ENCODE peak calls at places on chromosomes 6 and 20, in nine cellular contexts. I, R, M, A, N, L, J, X and P are unnamed samples.

GRCh38 chr6:99252421-99252820 is 97.1 kb downstream of the FAXC start:
- DNase-seq in I (no peak), R (no peak), M (no peak), A (no peak), N (no peak), L (no peak), J (no peak), X (no peak), P (no peak)

GRCh38 chr6:149356081-149356750 is 38.7 kb downstream of the TAB2 start:
- DNase-seq in I (no peak), R (no peak), M (no peak), A (no peak), N (no peak), L (no peak), J (no peak), X (no peak), P (no peak)

GRCh38 chr20:49811825-49812462 is 684 bp upstream of the SLC9A8 start:
- DNase-seq in I (no peak), R (no peak), M (no peak), A (no peak), N (no peak), L (peak), J (no peak), X (no peak), P (no peak)

GRCh38 chr6:151065027-151065815 is 174.5 kb upstream of the AKAP12 start:
- DNase-seq in I (no peak), R (no peak), M (no peak), A (no peak), N (no peak), L (peak), J (no peak), X (no peak), P (no peak)

GRCh38 chr6:2226775-2227174 is 18.6 kb downstream of the GMDS start:
- DNase-seq in I (no peak), R (no peak), M (no peak), A (no peak), N (no peak), L (no peak), J (no peak), X (no peak), P (no peak)

GRCh38 chr6:3163248-3163594 is 5.9 kb upstream of the TUBB2A start:
- DNase-seq in I (no peak), R (no peak), M (no peak), A (no peak), N (no peak), L (no peak), J (no peak), X (no peak), P (no peak)

GRCh38 chr6:71533939-71534379 is 245.3 kb downstream of the OGFRL1 start:
- DNase-seq in I (no peak), R (peak), M (peak), A (no peak), N (no peak), L (no peak), J (no peak), X (no peak), P (peak)

GRCh38 chr6:14276667-14277404 is 159.3 kb downstream of the CD83 start:
- DNase-seq in I (no peak), R (no peak), M (no peak), A (no peak), N (peak), L (no peak), J (no peak), X (no peak), P (no peak)

GRCh38 chr6:106114492-106114891 is 28.4 kb downstream of the PRDM1 start:
- DNase-seq in I (no peak), R (no peak), M (no peak), A (no peak), N (no peak), L (no peak), J (no peak), X (no peak), P (no peak)

GRCh38 chr6:4163408-4163807 is 28.0 kb upstream of the ECI2 start:
- DNase-seq in I (no peak), R (no peak), M (no peak), A (no peak), N (no peak), L (no peak), J (no peak), X (no peak), P (no peak)

GRCh38 chr20:16732506-16733152 is 2.8 kb downstream of the SNRPB2 start:
- DNase-seq in I (no peak), R (no peak), M (no peak), A (no peak), N (no peak), L (no peak), J (no peak), X (no peak), P (peak)

GRCh38 chr6:34075906-34076305 is 70.0 kb downstream of the GRM4 start:
- DNase-seq in I (no peak), R (no peak), M (no peak), A (no peak), N (no peak), L (no peak), J (no peak), X (no peak), P (no peak)

DNA sequence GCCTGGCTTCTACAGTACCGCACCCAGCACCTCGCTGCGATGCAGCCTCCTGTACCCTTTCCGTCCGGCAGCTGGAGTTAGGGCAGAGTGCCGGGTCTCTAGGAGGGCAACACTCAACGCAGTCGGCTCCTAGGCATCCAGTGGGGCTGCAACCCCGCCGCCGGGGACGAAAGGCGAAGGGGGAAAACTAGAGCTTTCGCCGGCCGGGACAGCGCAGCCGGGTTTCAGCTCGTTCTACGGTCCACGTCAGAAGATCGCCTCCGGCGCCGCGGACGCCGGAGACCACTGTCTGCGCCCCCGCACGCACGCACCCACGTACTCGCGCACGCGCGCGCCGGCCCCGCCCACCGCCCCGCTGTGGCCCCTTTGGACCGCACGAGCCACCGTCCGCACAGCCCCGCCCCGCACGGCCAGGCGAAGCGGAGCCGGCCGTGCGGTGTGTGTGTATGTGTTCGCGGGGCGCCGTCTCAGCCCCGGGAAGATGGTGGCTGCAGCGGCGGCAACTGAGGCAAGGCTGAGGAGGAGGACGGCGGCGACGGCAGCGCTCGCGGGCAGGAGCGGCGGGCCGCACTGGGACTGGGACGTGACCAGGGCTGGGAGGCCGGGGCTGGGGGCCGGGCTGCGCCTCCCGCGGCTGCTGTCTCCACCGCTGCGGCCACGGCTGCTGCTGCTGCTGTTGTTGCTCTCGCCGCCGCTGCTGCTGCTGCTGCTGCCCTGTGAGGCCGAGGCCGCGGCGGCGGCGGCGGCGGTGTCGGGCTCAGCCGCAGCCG is at the start of gene ATRN:
- DNase-seq in I (peak), R (peak), M (peak), A (peak), N (peak), L (peak), J (peak), X (peak), P (peak)
- TF ChIP-seq POLR2A in I (peak), R (peak), M (peak), A (peak), N (peak), L (peak), J (peak), X (no peak), P (peak)

GRCh38 chr6:52260634-52261033 is 16.3 kb upstream of the IL17F start:
- DNase-seq in I (no peak), R (no peak), M (no peak), A (no peak), N (no peak), L (no peak), J (no peak), X (no peak), P (no peak)
- TF ChIP-seq POLR2A in I (no peak), R (no peak), M (no peak), A (peak), N (no peak), L (no peak), J (no peak), X (no peak), P (no peak)

GRCh38 chr20:63414720-63415417 is 53.7 kb upstream of the CHRNA4 start:
- DNase-seq in I (no peak), R (no peak), M (no peak), A (no peak), N (no peak), L (no peak), J (no peak), X (no peak), P (no peak)
- TF ChIP-seq POLR2A in I (no peak), R (no peak), M (no peak), A (no peak), N (no peak), L (no peak), J (no peak), X (no peak), P (no peak)

GRCh38 chr6:139030211-139030530 is 1.6 kb downstream of the ABRACL start:
- DNase-seq in I (no peak), R (no peak), M (no peak), A (no peak), N (no peak), L (no peak), J (no peak), X (no peak), P (no peak)

GRCh38 chr6:139028658-139029469 is at the start of gene ABRACL:
- DNase-seq in I (peak), R (peak), M (peak), A (no peak), N (peak), L (peak), J (peak), X (peak), P (peak)

GRCh38 chr6:139028242-139028657 is 295 bp upstream of the ABRACL start:
- DNase-seq in I (no peak), R (no peak), M (no peak), A (peak), N (no peak), L (no peak), J (no peak), X (no peak), P (peak)

GRCh38 chr6:139030539-139030938 is 2.0 kb downstream of the ABRACL start:
- DNase-seq in I (no peak), R (no peak), M (no peak), A (no peak), N (peak), L (no peak), J (peak), X (no peak), P (no peak)

GRCh38 chr6:139029470-139030210 is 1.1 kb downstream of the ABRACL start:
- DNase-seq in I (peak), R (peak), M (no peak), A (no peak), N (no peak), L (peak), J (peak), X (peak), P (peak)
- TF ChIP-seq POLR2A in I (no peak), R (no peak), M (peak), A (peak), N (no peak), L (no peak), J (no peak), X (no peak), P (no peak)

DNA sequence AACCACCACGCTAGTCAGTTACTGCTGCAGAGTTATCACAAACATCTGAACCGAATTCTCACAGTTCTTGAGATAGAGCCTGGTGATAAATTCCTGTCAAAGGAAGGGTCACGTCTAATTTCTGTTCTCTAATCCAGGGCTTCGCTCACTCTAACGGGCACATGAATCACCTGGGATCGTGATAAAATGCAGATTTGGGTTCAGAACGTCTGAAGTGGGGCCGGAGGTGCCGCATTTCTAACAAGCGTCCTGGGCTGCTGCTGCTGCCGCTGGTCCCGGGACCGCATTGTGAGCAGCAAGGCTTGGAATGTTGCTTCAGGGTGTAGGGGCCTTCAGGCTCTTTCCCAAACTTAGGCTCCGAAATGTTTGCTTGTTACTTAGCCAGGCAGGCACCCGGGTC is 264.1 kb downstream of the CDC5L start:
- DNase-seq in I (no peak), R (no peak), M (no peak), A (no peak), N (no peak), L (no peak), J (no peak), X (no peak), P (no peak)
- TF ChIP-seq POLR2A in I (no peak), R (no peak), M (no peak), A (no peak), N (no peak), L (no peak), J (no peak), X (no peak), P (no peak)

GRCh38 chr20:57066126-57066900 is 200.1 kb downstream of the BMP7 start:
- DNase-seq in I (no peak), R (no peak), M (no peak), A (no peak), N (no peak), L (no peak), J (no peak), X (no peak), P (no peak)

GRCh38 chr20:57062696-57063270 is 203.7 kb downstream of the BMP7 start:
- DNase-seq in I (no peak), R (no peak), M (no peak), A (no peak), N (no peak), L (no peak), J (no peak), X (no peak), P (no peak)

GRCh38 chr20:57064836-57065235 is 201.6 kb downstream of the BMP7 start:
- DNase-seq in I (no peak), R (no peak), M (no peak), A (no peak), N (no peak), L (no peak), J (no peak), X (no peak), P (no peak)

GRCh38 chr20:57062241-57062640 is 204.2 kb downstream of the BMP7 start:
- DNase-seq in I (no peak), R (no peak), M (no peak), A (no peak), N (no peak), L (no peak), J (no peak), X (no peak), P (no peak)

DNA sequence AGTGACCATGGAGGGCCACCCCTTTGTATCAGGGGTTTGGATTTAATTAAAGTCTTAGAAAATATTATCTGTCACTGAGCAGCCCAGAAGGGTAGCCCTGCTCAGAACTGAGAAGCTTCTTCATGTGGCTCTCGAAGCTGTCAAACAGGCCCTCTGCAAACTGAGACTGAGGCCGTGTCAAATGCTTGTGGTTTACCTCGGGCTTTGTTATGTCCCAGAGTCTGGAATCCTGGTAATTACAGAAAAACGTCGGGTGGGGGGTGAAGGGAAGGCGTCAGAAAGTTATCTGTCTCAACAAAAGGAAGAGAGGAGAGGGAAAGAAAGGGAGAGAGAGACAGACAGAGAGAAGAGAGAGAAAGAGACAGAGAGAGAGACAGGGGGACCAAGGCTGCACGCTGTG is 200.8 kb downstream of the BMP7 start:
- DNase-seq in I (no peak), R (no peak), M (no peak), A (no peak), N (no peak), L (no peak), J (no peak), X (no peak), P (no peak)
- TF ChIP-seq POLR2A in I (no peak), R (no peak), M (no peak), A (no peak), N (no peak), L (no peak), J (no peak), X (no peak), P (no peak)

DNA sequence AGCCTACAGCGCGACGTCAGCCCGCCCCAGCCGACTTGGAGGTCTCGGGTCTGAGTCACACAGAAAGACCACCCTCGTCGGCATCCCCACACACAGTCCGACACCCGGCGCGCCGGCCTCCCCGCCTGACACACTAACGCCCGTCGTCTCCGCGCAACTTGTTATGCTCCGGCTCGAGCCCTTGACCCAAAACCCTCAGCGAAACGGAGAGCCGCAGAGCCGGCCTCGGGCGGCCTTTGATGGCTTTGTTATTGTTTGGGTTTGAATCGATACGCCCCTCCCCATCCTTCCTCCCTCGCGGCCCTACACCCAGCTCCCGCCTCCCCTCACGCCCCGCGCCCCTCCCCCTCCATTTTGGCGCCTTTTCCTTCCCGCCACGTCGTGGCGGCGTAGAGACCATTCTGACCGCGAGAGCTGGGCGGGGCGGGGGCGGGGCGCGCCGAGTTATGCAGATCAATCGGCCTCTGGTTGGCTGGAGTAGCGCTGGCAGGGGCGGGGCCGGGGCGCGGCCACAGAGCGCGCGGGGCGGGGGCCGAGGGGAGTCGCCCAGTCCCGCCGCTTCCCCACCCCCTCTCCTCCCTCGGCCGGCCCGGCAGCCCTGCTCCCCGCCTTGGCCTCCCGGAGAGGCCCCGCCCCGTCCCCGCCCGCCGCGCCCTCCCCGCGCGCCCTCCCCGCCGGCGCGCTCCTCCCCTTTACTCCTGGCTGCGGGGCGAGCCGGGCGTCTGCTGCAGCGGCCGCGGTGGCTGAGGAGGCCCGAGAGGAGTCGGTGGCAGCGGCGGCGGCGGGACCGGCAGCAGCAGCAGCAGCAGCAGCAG is at the start of gene PIM1:
- DNase-seq in I (peak), R (peak), M (peak), A (peak), N (peak), L (peak), J (peak), X (peak), P (peak)
- TF ChIP-seq POLR2A in I (peak), R (peak), M (peak), A (no peak), N (no peak), L (peak), J (peak), X (peak), P (no peak)

DNA sequence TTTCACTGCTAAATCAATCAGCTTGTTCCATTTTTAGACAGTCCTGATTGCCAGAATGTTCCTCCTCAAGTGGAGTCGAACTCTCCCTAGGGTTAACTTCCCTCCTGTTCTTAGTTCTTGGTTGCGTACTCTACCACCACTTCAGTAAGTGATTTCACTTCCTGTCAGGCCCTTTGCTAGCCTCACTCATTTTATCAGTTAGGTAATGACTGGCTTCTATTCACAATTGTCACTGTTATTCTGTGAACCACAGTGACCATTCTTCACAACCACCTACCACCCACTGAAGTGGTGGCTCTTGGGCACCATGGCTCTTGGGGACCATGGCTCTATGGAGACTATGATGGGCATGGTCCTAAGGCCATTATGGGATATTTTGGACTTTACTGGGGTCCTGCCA is 66.5 kb downstream of the ATXN1 start:
- DNase-seq in I (no peak), R (no peak), M (no peak), A (no peak), N (no peak), L (no peak), J (no peak), X (no peak), P (no peak)
- TF ChIP-seq POLR2A in I (no peak), R (no peak), M (no peak), A (no peak), N (no peak), L (no peak), J (no peak), X (no peak), P (no peak)